ENCODE peak calls at places on chromosome 21, in seven cellular contexts. X is K562; Y is OCI-LY7; V is GM23248; B is lower lobe of right lung; W is CD8-positive, alpha-beta memory T cell; S is ovary. K is an unnamed sample.
A peak's percentile ranks its signal among the peaks of the same experiment; 100 is the strongest.

GRCh38 chr21:32645261-32646182 is 33.3 kb upstream of the CFAP298 start:
- DNase-seq in W (no peak), X (peak; percentile 72), V (no peak), B (no peak), Y (no peak), S (no peak), K (no peak)

GRCh38 chr21:34889287-34889536 is 159.9 kb downstream of the RUNX1 start:
- DNase-seq in V (peak; percentile 88), W (peak; percentile 47), Y (no peak), S (peak; percentile 67), X (no peak), B (peak; percentile 78), K (peak; percentile 77)

GRCh38 chr21:31198575-31198974 is 145.5 kb downstream of the TIAM1 start:
- DNase-seq in B (no peak), W (no peak), S (no peak), Y (peak; percentile 69), X (peak; percentile 52), V (peak; percentile 74), K (no peak)

GRCh38 chr21:15732290-15732995 is 2.7 kb downstream of the USP25 start:
- DNase-seq in V (peak; percentile 24), X (no peak), B (no peak), S (no peak), W (no peak), Y (peak; percentile 76), K (no peak)

GRCh38 chr21:41451753-41452676 is 26.0 kb downstream of the MX1 start:
- DNase-seq in B (no peak), S (no peak), W (no peak), V (no peak), Y (peak; percentile 24), X (no peak), K (no peak)

GRCh38 chr21:8988696-8989095 is 1532.7 kb upstream of the TPTE start:
- DNase-seq in Y (no peak), V (no peak), X (no peak), W (no peak), S (no peak), B (no peak), K (no peak)

GRCh38 chr21:32794643-32795042 is 23.1 kb upstream of the PAXBP1 start:
- DNase-seq in X (no peak), V (no peak), B (no peak), Y (no peak), S (no peak), W (no peak), K (no peak)

GRCh38 chr21:23601549-23601948 is 2005.7 kb downstream of the MRPL39 start:
- DNase-seq in B (no peak), X (no peak), W (no peak), V (no peak), Y (no peak), S (no peak), K (no peak)

DNA sequence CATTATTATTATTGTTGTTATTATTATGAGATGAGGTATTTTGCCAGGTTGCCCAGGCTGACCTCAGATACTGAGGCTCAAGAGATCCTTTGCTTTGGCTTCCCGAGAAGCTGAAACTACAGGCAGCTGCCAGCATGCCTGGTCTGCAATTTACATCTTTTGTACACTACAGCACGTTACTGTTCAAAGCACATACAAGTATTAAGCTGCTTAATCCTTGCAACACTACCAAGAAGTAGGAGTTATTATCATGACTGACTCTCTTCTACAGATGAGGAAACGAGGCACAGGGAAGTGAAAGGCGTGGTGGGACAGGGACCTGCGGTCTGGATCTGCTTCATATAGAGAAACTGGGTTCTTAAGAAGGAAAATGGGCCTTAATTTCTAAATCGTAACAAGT is 11.6 kb downstream of the ERG start:
- DNase-seq in Y (no peak), S (no peak), V (peak; percentile 7), X (no peak), W (no peak), B (no peak), K (no peak)
- H3K4me1 ChIP-seq in Y (no peaks in the 10 kb centered on the region), S (no peaks in the 10 kb centered on the region), V (peaks cover 28% of the 10 kb centered on the region), X (no peaks in the 10 kb centered on the region), W (no peaks in the 10 kb centered on the region), B (peaks cover 32% of the 10 kb centered on the region), K (peaks cover 6% of the 10 kb centered on the region)

GRCh38 chr21:45993210-45994085 is 11.9 kb downstream of the COL6A1 start:
- DNase-seq in V (peak; percentile 26), B (peak; percentile 36), Y (no peak), X (no peak), S (peak; percentile 44), W (peak; percentile 0), K (peak; percentile 65)
- H3K27ac ChIP-seq in V (no peak overlapping the region), B (peak overlapping the region; percentile 36), Y (no peak overlapping the region), X (no peak overlapping the region), S (peak overlapping the region; percentile 14), W (no peak overlapping the region), K (no peak overlapping the region)

GRCh38 chr21:39185157-39185556 is 1.9 kb upstream of the PSMG1 start:
- DNase-seq in Y (no peak), S (no peak), V (no peak), B (no peak), X (no peak), W (no peak), K (no peak)

GRCh38 chr21:39182484-39183271 is 573 bp downstream of the PSMG1 start:
- DNase-seq in S (no peak), V (peak; percentile 58), B (no peak), W (no peak), Y (no peak), X (peak; percentile 21), K (no peak)

GRCh38 chr21:39183272-39184049 is at the start of gene PSMG1:
- DNase-seq in B (peak; percentile 98), X (peak; percentile 97), V (peak; percentile 99), W (peak; percentile 93), S (peak; percentile 95), Y (peak; percentile 95), K (peak; percentile 99)

GRCh38 chr21:39182016-39182415 is 1.2 kb downstream of the PSMG1 start:
- DNase-seq in W (no peak), B (no peak), S (no peak), X (no peak), Y (peak; percentile 21), V (peak; percentile 19), K (no peak)

DNA sequence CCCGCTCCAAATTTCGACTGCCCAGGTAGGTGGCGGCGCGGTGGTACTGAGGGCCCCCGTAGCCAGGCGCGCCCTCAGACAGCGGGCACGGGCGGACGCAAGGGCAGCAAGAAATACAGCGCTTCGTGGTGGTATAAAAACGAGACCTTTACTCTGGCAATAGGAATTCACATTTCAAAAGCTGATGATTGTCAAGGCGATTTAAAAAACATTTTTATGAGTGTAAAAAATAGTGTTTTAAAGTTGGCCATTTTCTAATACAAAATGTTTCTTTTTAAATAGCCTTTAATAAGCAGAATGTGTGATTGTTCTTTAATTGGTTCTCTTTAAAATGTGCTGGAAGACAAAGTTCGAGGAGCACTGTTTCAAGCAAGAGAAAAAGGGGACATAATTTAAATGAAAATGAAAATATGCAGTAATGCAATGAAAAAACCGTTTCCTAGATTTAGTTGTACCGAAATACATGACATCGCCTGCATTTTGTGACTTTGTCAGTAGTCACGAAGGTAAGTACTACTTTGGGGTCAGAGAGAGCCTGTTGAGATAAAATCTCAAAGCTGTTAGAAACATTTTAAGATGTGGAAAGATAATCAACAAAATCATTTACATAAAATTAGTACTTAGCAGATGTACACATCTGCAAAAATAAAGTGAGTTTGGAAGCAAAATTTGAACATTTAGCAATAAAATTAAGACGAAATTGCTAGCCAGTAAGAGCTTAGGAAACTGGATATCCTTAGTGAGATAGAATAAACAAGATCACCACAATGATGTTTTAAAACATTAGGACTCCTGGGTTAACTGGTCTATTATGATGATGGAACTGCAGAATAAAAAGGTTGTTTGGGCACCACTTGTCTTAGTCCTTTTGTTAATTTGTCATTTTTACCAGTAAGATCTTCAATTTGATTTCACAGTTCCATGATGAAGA is 1.1 kb upstream of the PSMG1 start:
- DNase-seq in W (no peak), Y (peak; percentile 37), S (no peak), V (peak; percentile 38), B (no peak), X (no peak), K (no peak)
- H3K4me1 ChIP-seq in W (peaks cover 24% of the 10 kb centered on the region), Y (peaks cover 39% of the 10 kb centered on the region), S (peaks cover 3% of the 10 kb centered on the region), V (peaks cover 34% of the 10 kb centered on the region), B (peaks cover 25% of the 10 kb centered on the region), X (peaks cover 8% of the 10 kb centered on the region), K (no peaks in the 10 kb centered on the region)

GRCh38 chr21:25584833-25585232 is 22.4 kb downstream of the MRPL39 start:
- DNase-seq in X (no peak), S (no peak), Y (no peak), W (no peak), B (no peak), V (no peak), K (no peak)
- H3K27ac ChIP-seq in X (no peak overlapping the region), S (no peak overlapping the region), Y (no peak overlapping the region), W (no peak overlapping the region), B (no peak overlapping the region), V (no peak overlapping the region), K (no peak overlapping the region)

GRCh38 chr21:42746593-42747266 is 93.3 kb downstream of the PDE9A start:
- DNase-seq in W (no peak), Y (peak; percentile 59), B (peak; percentile 85), S (no peak), X (no peak), V (no peak), K (peak; percentile 81)
- H3K4me1 ChIP-seq in W (peaks cover 27% of the 10 kb centered on the region), Y (peaks cover 18% of the 10 kb centered on the region), B (peaks cover 23% of the 10 kb centered on the region), S (no peaks in the 10 kb centered on the region), X (no peaks in the 10 kb centered on the region), V (no peaks in the 10 kb centered on the region), K (no peaks in the 10 kb centered on the region)

DNA sequence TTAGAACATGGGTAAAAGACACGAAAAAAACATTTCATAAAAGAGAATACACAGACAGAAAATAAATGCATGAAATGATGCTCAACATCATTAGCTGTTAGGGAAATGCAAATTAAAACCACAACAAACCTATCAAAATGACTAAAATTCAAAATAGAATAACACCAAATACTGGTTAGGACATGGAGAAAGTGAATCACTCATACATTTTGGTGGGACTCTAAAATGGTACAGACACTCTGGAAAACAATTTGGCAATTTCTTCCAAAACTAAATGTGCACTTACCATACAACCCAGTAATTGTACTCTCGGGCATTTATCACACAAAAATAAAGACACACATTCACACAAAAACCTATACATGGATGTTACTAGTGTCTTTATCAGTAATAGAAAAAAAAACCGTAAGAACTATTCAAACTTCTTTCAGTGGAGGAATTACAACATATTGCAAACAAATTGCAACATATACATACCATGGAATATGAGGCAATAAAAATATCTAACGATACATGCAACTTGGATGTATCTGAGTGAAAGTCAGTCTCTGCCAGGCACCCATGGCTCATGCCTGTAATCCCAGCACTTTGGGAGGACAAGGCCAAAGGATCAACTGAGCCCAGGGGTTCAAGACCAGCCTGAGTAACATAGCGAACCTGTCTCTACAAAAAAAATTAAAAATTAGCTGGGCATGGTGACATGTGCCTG is 19.7 kb downstream of the HSF2BP start:
- DNase-seq in B (no peak), X (no peak), V (peak; percentile 81), Y (no peak), W (no peak), S (no peak), K (no peak)
- H3K27ac ChIP-seq in B (no peak overlapping the region), X (no peak overlapping the region), V (peak overlapping the region; percentile 70), Y (no peak overlapping the region), W (no peak overlapping the region), S (no peak overlapping the region), K (no peak overlapping the region)

DNA sequence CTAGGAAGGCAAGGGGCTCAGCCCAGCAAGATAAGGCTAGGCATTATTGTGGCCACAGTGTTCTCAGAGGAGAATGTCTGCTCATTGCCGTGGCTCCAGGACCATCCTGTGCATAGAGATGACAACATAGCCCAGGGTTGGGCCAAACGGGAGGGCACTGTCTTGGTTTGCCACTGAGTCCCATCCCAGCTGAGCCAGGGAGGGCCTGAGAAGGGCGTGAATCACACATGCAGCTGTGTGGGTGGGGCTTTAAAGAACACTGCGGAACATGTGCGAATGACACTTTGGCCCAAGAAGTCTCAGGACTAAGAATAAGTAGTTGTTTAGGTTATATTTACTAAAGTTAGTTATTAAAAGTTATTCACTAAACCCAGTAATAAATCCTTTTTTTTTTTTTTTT is 18.5 kb downstream of the CHAF1B start:
- DNase-seq in W (no peak), B (no peak), S (no peak), Y (no peak), V (peak; percentile 41), X (no peak), K (no peak)
- H3K4me1 ChIP-seq in W (no peaks in the 10 kb centered on the region), B (no peaks in the 10 kb centered on the region), S (no peaks in the 10 kb centered on the region), Y (no peaks in the 10 kb centered on the region), V (no peaks in the 10 kb centered on the region), X (no peaks in the 10 kb centered on the region), K (no peaks in the 10 kb centered on the region)

K was measured in right cardiac atrium.